ENCODE peak calls at places on chromosome 2, in ten cellular contexts. I is upper lobe of right lung; J is fibroblast of lung; X is PC-3; T is activated naive CD4-positive, alpha-beta T cell treated with anti-CD3 and anti-CD28 coated beads for 36 hours; Q is LHCN-M2; B is GM06990; Z is WTC11; O is sciatic nerve; L is uterus. U is an unnamed sample.
A peak's percentile ranks its signal among the peaks of the same experiment; 100 is the strongest.

GRCh38 chr2:178304262-178304661 is 110.0 kb downstream of the OSBPL6 start:
- DNase-seq in I (no peak), J (no peak), X (no peak), T (no peak), Q (peak; percentile 21), B (no peak), Z (no peak), O (no peak), L (no peak), U (no peak)

GRCh38 chr2:27798948-27799645 is 27.6 kb downstream of the MRPL33 start:
- DNase-seq in I (no peak), J (peak; percentile 100), X (peak; percentile 99), T (no peak), Q (peak; percentile 100), B (no peak), Z (no peak), O (no peak), L (peak; percentile 86), U (no peak)

GRCh38 chr2:96859338-96859649 is 1.5 kb upstream of the ANKRD39 start:
- DNase-seq in I (no peak), J (no peak), X (no peak), T (no peak), Q (no peak), B (no peak), Z (no peak), O (peak; percentile 83), L (peak; percentile 77), U (no peak)

GRCh38 chr2:111219285-111219684 is 98.6 kb downstream of the BCL2L11 start:
- DNase-seq in I (no peak), J (peak; percentile 79), X (no peak), T (no peak), Q (no peak), B (peak; percentile 86), Z (peak; percentile 38), O (no peak), L (no peak), U (no peak)

GRCh38 chr2:95062716-95063400 is 37.4 kb downstream of the MAL start:
- DNase-seq in I (no peak), J (no peak), X (peak; percentile 56), T (no peak), Q (no peak), B (no peak), Z (no peak), O (no peak), L (no peak), U (no peak)

GRCh38 chr2:240561325-240561971 is 1.3 kb downstream of the DUSP28 start:
- DNase-seq in I (no peak), J (peak; percentile 72), X (peak; percentile 88), T (peak; percentile 53), Q (peak; percentile 73), B (no peak), Z (no peak), O (no peak), L (no peak), U (no peak)

GRCh38 chr2:21501344-21502027 is 377.7 kb downstream of the TDRD15 start:
- DNase-seq in I (no peak), J (no peak), X (no peak), T (no peak), Q (no peak), B (no peak), Z (no peak), O (no peak), L (no peak), U (no peak)

GRCh38 chr2:168543037-168543436 is 87.0 kb downstream of the CERS6 start:
- DNase-seq in I (no peak), J (no peak), X (no peak), T (no peak), Q (no peak), B (no peak), Z (no peak), O (no peak), L (no peak), U (no peak)

GRCh38 chr2:232388324-232388891 is 9.9 kb downstream of the ALPP start:
- DNase-seq in I (peak; percentile 63), J (no peak), X (no peak), T (no peak), Q (no peak), B (no peak), Z (peak; percentile 42), O (no peak), L (no peak), U (no peak)

GRCh38 chr2:225725726-225726125 is 326.2 kb downstream of the NYAP2 start:
- DNase-seq in I (no peak), J (peak; percentile 74), X (no peak), T (no peak), Q (no peak), B (no peak), Z (no peak), O (no peak), L (peak; percentile 53), U (no peak)

GRCh38 chr2:232513389-232513788 is 6.8 kb upstream of the PRSS56 start:
- DNase-seq in I (no peak), J (no peak), X (no peak), T (no peak), Q (no peak), B (no peak), Z (no peak), O (no peak), L (no peak), U (no peak)

GRCh38 chr2:113157108-113157896 is 16.5 kb upstream of the PSD4 start:
- DNase-seq in I (peak; percentile 90), J (peak; percentile 45), X (peak; percentile 75), T (peak; percentile 67), Q (no peak), B (peak; percentile 40), Z (peak; percentile 56), O (no peak), L (no peak), U (peak; percentile 14)

GRCh38 chr2:44705851-44706555 is 235.5 kb upstream of the SIX3 start:
- DNase-seq in I (no peak), J (no peak), X (no peak), T (no peak), Q (no peak), B (no peak), Z (peak; percentile 13), O (no peak), L (no peak), U (no peak)

GRCh38 chr2:234003972-234004617 is 46.4 kb upstream of the SPP2 start:
- DNase-seq in I (no peak), J (peak; percentile 98), X (peak; percentile 83), T (peak; percentile 41), Q (peak; percentile 96), B (no peak), Z (no peak), O (no peak), L (no peak), U (no peak)

GRCh38 chr2:144596074-144596871 is 76.4 kb upstream of the ZEB2 start:
- DNase-seq in I (no peak), J (peak; percentile 72), X (peak; percentile 83), T (no peak), Q (peak; percentile 73), B (no peak), Z (no peak), O (no peak), L (no peak), U (peak; percentile 41)

GRCh38 chr2:66095820-66096219 is 339.1 kb upstream of the MEIS1 start:
- DNase-seq in I (no peak), J (no peak), X (no peak), T (no peak), Q (no peak), B (no peak), Z (peak; percentile 20), O (no peak), L (no peak), U (no peak)

GRCh38 chr2:168478206-168478605 is 22.1 kb downstream of the CERS6 start:
- DNase-seq in I (no peak), J (no peak), X (no peak), T (no peak), Q (no peak), B (no peak), Z (no peak), O (no peak), L (no peak), U (no peak)

GRCh38 chr2:175111200-175111657 is 56.8 kb downstream of the ATF2 start:
- DNase-seq in I (no peak), J (peak; percentile 39), X (peak; percentile 75), T (no peak), Q (peak; percentile 57), B (no peak), Z (no peak), O (no peak), L (no peak), U (no peak)

GRCh38 chr2:54455584-54456525 is at the start of gene SPTBN1:
- DNase-seq in I (peak; percentile 94), J (peak; percentile 94), X (peak; percentile 66), T (peak; percentile 34), Q (peak; percentile 89), B (peak; percentile 76), Z (peak; percentile 89), O (peak; percentile 95), L (peak; percentile 95), U (peak; percentile 71)

GRCh38 chr2:68749345-68749744 is 14.7 kb downstream of the ARHGAP25 start:
- DNase-seq in I (no peak), J (no peak), X (no peak), T (no peak), Q (no peak), B (no peak), Z (no peak), O (no peak), L (no peak), U (no peak)

GRCh38 chr2:28274911-28275685 is 117.6 kb upstream of the FOSL2 start:
- DNase-seq in I (no peak), J (peak; percentile 97), X (peak; percentile 91), T (no peak), Q (peak; percentile 94), B (peak; percentile 31), Z (peak; percentile 18), O (peak; percentile 64), L (peak; percentile 35), U (no peak)

GRCh38 chr2:131023758-131024157 is 69.5 kb downstream of the FAM168B start:
- DNase-seq in I (no peak), J (no peak), X (peak; percentile 34), T (no peak), Q (peak; percentile 21), B (no peak), Z (no peak), O (no peak), L (no peak), U (no peak)

GRCh38 chr2:70090706-70091334 is 3.5 kb downstream of the PCBP1 start:
- DNase-seq in I (no peak), J (no peak), X (no peak), T (no peak), Q (no peak), B (no peak), Z (no peak), O (no peak), L (no peak), U (no peak)

GRCh38 chr2:111659361-111660281 is 224.4 kb downstream of the ANAPC1 start:
- DNase-seq in I (peak; percentile 87), J (peak; percentile 93), X (peak; percentile 94), T (no peak), Q (peak; percentile 77), B (no peak), Z (peak; percentile 60), O (peak; percentile 83), L (peak; percentile 39), U (no peak)

GRCh38 chr2:98847853-98848252 is 88.2 kb downstream of the CRACDL start:
- DNase-seq in I (no peak), J (no peak), X (no peak), T (no peak), Q (no peak), B (no peak), Z (no peak), O (no peak), L (no peak), U (no peak)

GRCh38 chr2:231482806-231483391 is 18.6 kb upstream of the NCL start:
- DNase-seq in I (peak; percentile 91), J (peak; percentile 36), X (peak; percentile 69), T (peak; percentile 78), Q (peak; percentile 35), B (peak; percentile 87), Z (peak; percentile 82), O (peak; percentile 84), L (peak; percentile 59), U (peak; percentile 18)

GRCh38 chr2:25215948-25216679 is 47.7 kb upstream of the POMC start:
- DNase-seq in I (peak; percentile 89), J (peak; percentile 78), X (no peak), T (peak; percentile 82), Q (no peak), B (peak; percentile 91), Z (peak; percentile 90), O (peak; percentile 90), L (peak; percentile 64), U (no peak)

GRCh38 chr2:203783496-203784203 is 77.2 kb downstream of the CD28 start:
- DNase-seq in I (no peak), J (peak; percentile 97), X (no peak), T (no peak), Q (peak; percentile 81), B (no peak), Z (no peak), O (no peak), L (no peak), U (no peak)

U was measured in NCI-H1048.